ENCODE peak calls at places on chromosomes 16 and 17, in eight cellular contexts. P, X, R, Q, U, O, S and K are unnamed samples.

GRCh38 chr17:64281962-64282752 is 19.1 kb upstream of the TEX2 start:
- DNase-seq in U (peak; percentile 50), Q (no peak), S (peak; percentile 74), R (no peak), P (peak; percentile 54), O (peak; percentile 50), X (peak; percentile 62), K (peak; percentile 60)

GRCh38 chr16:3000540-3000939 is 12.2 kb upstream of the CLDN9 start:
- DNase-seq in X (no peak), R (no peak), U (no peak), O (no peak), S (no peak), Q (no peak), P (no peak), K (no peak)

GRCh38 chr16:81938331-81939163 is 72.7 kb downstream of the SDR42E1 start:
- DNase-seq in X (no peak), U (no peak), S (no peak), O (no peak), R (no peak), P (no peak), Q (no peak), K (no peak)

GRCh38 chr16:63714876-63715275 is 1407.0 kb downstream of the CDH11 start:
- DNase-seq in O (no peak), X (no peak), U (no peak), R (no peak), Q (no peak), S (peak; percentile 17), P (no peak), K (no peak)

GRCh38 chr16:81593481-81593880 is 148.9 kb downstream of the CMIP start:
- DNase-seq in Q (no peak), X (no peak), P (no peak), O (no peak), S (no peak), R (no peak), U (no peak), K (no peak)

GRCh38 chr16:64089697-64090096 is 1032.2 kb downstream of the CDH11 start:
- DNase-seq in O (peak; percentile 7), R (no peak), Q (no peak), X (no peak), P (no peak), U (no peak), S (peak; percentile 72), K (no peak)

GRCh38 chr16:9934723-9935508 is 247.3 kb downstream of the GRIN2A start:
- DNase-seq in S (no peak), Q (no peak), U (no peak), O (no peak), P (no peak), X (peak; percentile 61), R (no peak), K (peak; percentile 4)

GRCh38 chr16:82660078-82660645 is 33.4 kb downstream of the CDH13 start:
- DNase-seq in R (no peak), S (no peak), X (no peak), P (no peak), Q (no peak), O (peak; percentile 51), U (no peak), K (no peak)

GRCh38 chr17:2244545-2245525 is 58.8 kb downstream of the SMG6 start:
- DNase-seq in U (peak; percentile 76), X (peak; percentile 91), S (peak; percentile 72), O (peak; percentile 66), R (no peak), Q (peak; percentile 95), P (peak; percentile 87), K (peak; percentile 83)

GRCh38 chr16:88456356-88457292 is 3.5 kb downstream of the ZFPM1 start:
- DNase-seq in Q (no peak), P (no peak), S (no peak), U (no peak), R (no peak), O (peak; percentile 14), X (no peak), K (no peak)

GRCh38 chr17:2043785-2044184 is 2.0 kb downstream of the OVCA2 start:
- DNase-seq in O (peak; percentile 80), U (no peak), Q (no peak), X (no peak), S (peak; percentile 18), R (no peak), P (no peak), K (no peak)

GRCh38 chr16:14409563-14409962 is 220.5 kb downstream of the PARN start:
- DNase-seq in R (no peak), S (no peak), U (no peak), X (no peak), P (no peak), Q (no peak), O (peak; percentile 94), K (peak; percentile 60)

GRCh38 chr16:58126451-58126968 is 2.7 kb downstream of the CFAP20 start:
- DNase-seq in R (no peak), O (no peak), Q (no peak), P (no peak), X (no peak), S (no peak), U (no peak), K (no peak)

GRCh38 chr16:58125041-58125440 is 4.1 kb downstream of the CFAP20 start:
- DNase-seq in Q (no peak), O (no peak), X (no peak), P (no peak), S (no peak), U (no peak), R (no peak), K (no peak)

GRCh38 chr16:58123896-58124600 is 5.1 kb downstream of the CFAP20 start:
- DNase-seq in P (no peak), U (no peak), X (no peak), O (no peak), Q (no peak), S (no peak), R (no peak), K (no peak)

GRCh38 chr16:58125781-58126335 is 3.3 kb downstream of the CFAP20 start:
- DNase-seq in X (no peak), R (no peak), S (peak; percentile 26), U (no peak), Q (no peak), P (no peak), O (no peak), K (no peak)

DNA sequence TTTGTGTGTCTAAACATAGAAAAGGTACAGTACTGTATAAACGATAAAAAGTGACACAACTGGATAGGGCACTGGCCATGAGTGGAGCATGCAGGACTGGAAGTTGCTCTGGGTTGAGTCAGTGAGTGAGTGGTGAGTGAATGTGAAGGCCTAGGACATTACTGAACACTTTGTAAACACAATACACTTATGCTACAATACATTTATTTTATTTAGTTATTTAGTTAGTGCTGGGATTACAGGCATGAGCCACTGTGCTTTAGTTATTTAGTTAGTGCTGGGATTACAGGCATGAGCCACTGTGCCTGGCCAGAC is 4.6 kb downstream of the CFAP20 start:
- DNase-seq in X (no peak), R (no peak), Q (no peak), S (no peak), P (no peak), U (no peak), O (peak; percentile 32), K (peak; percentile 14)
- H3K4me1 ChIP-seq in X (peaks cover 77% of the 10 kb centered on the region), R (peaks cover 71% of the 10 kb centered on the region), Q (peaks cover 44% of the 10 kb centered on the region), S (peaks cover 10% of the 10 kb centered on the region), P (peaks cover 6% of the 10 kb centered on the region), U (peaks cover 53% of the 10 kb centered on the region), O (peaks cover 49% of the 10 kb centered on the region), K (peaks cover 61% of the 10 kb centered on the region)

DNA sequence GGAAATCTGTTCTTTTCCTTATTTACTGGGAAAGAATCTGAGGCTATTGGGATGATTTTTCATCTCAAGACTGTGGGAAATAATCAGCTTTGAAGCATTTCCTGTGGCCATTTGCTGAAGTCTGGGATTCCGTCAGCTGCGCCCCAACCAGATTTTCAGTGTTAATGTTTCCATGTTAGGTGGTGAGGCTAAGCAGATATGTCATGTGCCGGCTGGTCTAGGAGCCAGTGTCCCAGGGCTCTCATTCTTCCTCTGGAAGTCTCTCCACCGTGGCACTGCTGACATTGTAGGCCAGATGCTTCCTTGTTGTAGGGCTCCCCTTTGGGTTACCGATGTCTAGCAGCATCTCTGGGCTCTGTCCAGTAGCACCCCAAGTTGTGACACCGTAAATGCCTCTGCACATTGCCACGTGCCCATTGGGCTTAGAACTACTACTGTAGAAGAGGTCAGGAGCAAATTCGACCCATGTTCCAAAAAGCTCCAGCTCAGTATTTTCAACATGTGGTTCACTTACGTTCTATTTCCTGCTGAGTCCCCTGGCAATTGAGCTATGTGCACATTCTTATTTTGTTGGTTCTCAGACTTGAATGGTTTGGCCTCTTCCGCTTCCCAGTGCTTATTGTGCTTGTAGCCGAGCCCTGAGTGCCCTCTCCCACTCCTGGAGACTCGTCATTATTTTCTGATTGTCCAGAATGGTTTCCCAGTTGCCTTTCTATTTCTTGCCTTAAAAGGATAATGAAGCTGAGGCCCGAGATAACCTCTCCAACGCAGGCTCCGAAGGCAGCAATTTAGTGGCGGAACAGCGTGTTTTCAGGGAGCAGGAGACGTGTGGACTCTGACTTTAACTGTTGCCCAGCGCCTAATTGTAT is 82.2 kb downstream of the SPECC1 start:
- DNase-seq in O (no peak), Q (no peak), R (no peak), X (peak; percentile 62), S (no peak), U (no peak), P (no peak), K (no peak)
- H3K27ac ChIP-seq in O (no peak overlapping the region), Q (no peak overlapping the region), R (peak overlapping the region; percentile 26), X (peak overlapping the region; percentile 90), S (no peak overlapping the region), U (no peak overlapping the region), P (peak overlapping the region; percentile 37), K (peak overlapping the region; percentile 70)

GRCh38 chr17:82090549-82091263 is 7.3 kb downstream of the FASN start:
- DNase-seq in U (no peak), O (no peak), X (no peak), P (no peak), Q (peak; percentile 62), S (no peak), R (no peak), K (no peak)

GRCh38 chr17:82092094-82092586 is 5.9 kb downstream of the FASN start:
- DNase-seq in Q (peak; percentile 72), O (no peak), R (no peak), X (peak; percentile 18), U (no peak), S (no peak), P (no peak), K (no peak)

GRCh38 chr17:82092995-82093751 is 4.9 kb downstream of the FASN start:
- DNase-seq in P (no peak), R (no peak), O (no peak), Q (peak; percentile 71), U (no peak), X (peak; percentile 20), S (no peak), K (no peak)

GRCh38 chr17:82091264-82092066 is 6.6 kb downstream of the FASN start:
- DNase-seq in P (no peak), U (no peak), O (no peak), S (no peak), Q (peak; percentile 75), R (no peak), X (no peak), K (no peak)

DNA sequence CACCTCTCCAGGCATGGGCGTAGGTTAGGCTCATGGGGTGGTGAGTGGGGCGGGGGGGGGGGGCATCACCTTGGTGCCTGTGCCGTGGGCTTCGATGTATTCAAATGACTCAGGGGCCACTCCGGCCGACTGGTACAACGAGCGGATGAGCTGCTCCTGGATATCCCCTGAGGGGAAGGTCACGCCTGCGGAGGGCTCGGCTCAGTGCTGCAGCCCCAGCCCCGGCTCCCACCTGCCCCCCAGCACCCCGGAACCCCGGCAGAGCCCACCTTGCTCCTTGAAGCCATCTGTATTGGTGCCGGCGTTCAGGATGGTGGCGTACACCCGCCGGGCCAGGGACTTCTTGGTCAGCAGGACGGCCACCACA is 5.4 kb downstream of the FASN start:
- DNase-seq in S (no peak), Q (peak; percentile 69), U (no peak), P (no peak), R (no peak), O (no peak), X (no peak), K (no peak)
- H3K4me3 ChIP-seq in S (no peak overlapping the region), Q (no peak overlapping the region), U (no peak overlapping the region), P (no peak overlapping the region), R (no peak overlapping the region), O (no peak overlapping the region), X (no peak overlapping the region), K (no peak overlapping the region)

GRCh38 chr16:84741351-84741791 is 41.6 kb downstream of the USP10 start:
- DNase-seq in O (no peak), P (no peak), Q (no peak), U (no peak), S (no peak), R (no peak), X (no peak), K (peak; percentile 39)
- H3K4me1 ChIP-seq in O (peaks cover 28% of the 10 kb centered on the region), P (peaks cover 8% of the 10 kb centered on the region), Q (peaks cover 23% of the 10 kb centered on the region), U (peaks cover 14% of the 10 kb centered on the region), S (peaks cover 1% of the 10 kb centered on the region), R (peaks cover 37% of the 10 kb centered on the region), X (peaks cover 28% of the 10 kb centered on the region), K (peaks cover 22% of the 10 kb centered on the region)